ENCODE peak calls at places on chromosomes 6 and 20, in ten cellular contexts. K is upper lobe of right lung; V is RWPE1; Q is lower leg skin; P is endothelial cell of umbilical vein; N is psoas muscle; B is CD8-positive, alpha-beta T cell; C is nephron progenitor cell; J is glutamatergic neuron; I is tibial nerve. G is an unnamed sample.

GRCh38 chr6:153027480-153027879 is 25.0 kb upstream of the MTRF1L start:
- DNase-seq in K (no peak), V (no peak), Q (no peak), P (no peak), N (no peak), B (no peak), C (no peak), J (no peak), I (no peak), G (no peak)

GRCh38 chr6:94036024-94036423 is 616.7 kb upstream of the EPHA7 start:
- DNase-seq in K (no peak), V (no peak), Q (no peak), P (no peak), N (no peak), B (no peak), C (no peak), J (no peak), I (no peak), G (no peak)

GRCh38 chr20:56414842-56415765 is 3.0 kb downstream of the CASS4 start:
- DNase-seq in K (no peak), V (no peak), Q (no peak), P (no peak), N (no peak), B (peak; percentile 50), C (no peak), J (no peak), I (no peak), G (no peak)

GRCh38 chr20:278607-279571 is 11.7 kb downstream of the C20orf96 start:
- DNase-seq in K (no peak), V (peak; percentile 78), Q (no peak), P (no peak), N (no peak), B (no peak), C (no peak), J (peak; percentile 61), I (no peak), G (no peak)

GRCh38 chr6:149201068-149201655 is 116.3 kb upstream of the TAB2 start:
- DNase-seq in K (no peak), V (no peak), Q (no peak), P (no peak), N (no peak), B (no peak), C (no peak), J (no peak), I (no peak), G (no peak)

GRCh38 chr20:34452281-34452982 is 63.8 kb upstream of the DYNLRB1 start:
- DNase-seq in K (no peak), V (no peak), Q (no peak), P (no peak), N (no peak), B (no peak), C (no peak), J (no peak), I (no peak), G (no peak)

GRCh38 chr6:26304213-26305096 is 60.5 kb upstream of the BTN3A2 start:
- DNase-seq in K (no peak), V (no peak), Q (peak; percentile 54), P (no peak), N (peak; percentile 66), B (peak; percentile 28), C (no peak), J (no peak), I (no peak), G (no peak)

GRCh38 chr6:90286884-90287488 is 9.7 kb downstream of the BACH2 start:
- DNase-seq in K (no peak), V (peak; percentile 37), Q (no peak), P (peak; percentile 27), N (no peak), B (peak; percentile 52), C (peak; percentile 55), J (peak; percentile 75), I (no peak), G (peak; percentile 48)

GRCh38 chr6:1605822-1606532 is 3.7 kb upstream of the FOXC1 start:
- DNase-seq in K (no peak), V (no peak), Q (no peak), P (no peak), N (peak; percentile 30), B (no peak), C (no peak), J (no peak), I (no peak), G (no peak)

GRCh38 chr20:52540489-52540888 is 348.9 kb upstream of the ZFP64 start:
- DNase-seq in K (no peak), V (no peak), Q (no peak), P (no peak), N (no peak), B (no peak), C (no peak), J (no peak), I (no peak), G (no peak)

GRCh38 chr6:7461416-7461815 is 71.8 kb downstream of the RIOK1 start:
- DNase-seq in K (no peak), V (no peak), Q (no peak), P (no peak), N (no peak), B (no peak), C (no peak), J (no peak), I (no peak), G (peak; percentile 44)

GRCh38 chr6:156564128-156564806 is 212.9 kb upstream of the ARID1B start:
- DNase-seq in K (peak; percentile 90), V (peak; percentile 74), Q (peak; percentile 69), P (peak; percentile 67), N (peak; percentile 88), B (peak; percentile 73), C (peak; percentile 85), J (peak; percentile 91), I (peak; percentile 73), G (peak; percentile 36)

GRCh38 chr6:156562019-156562418 is 215.2 kb upstream of the ARID1B start:
- DNase-seq in K (no peak), V (no peak), Q (no peak), P (no peak), N (no peak), B (no peak), C (no peak), J (no peak), I (no peak), G (no peak)

GRCh38 chr6:156562636-156563035 is 214.5 kb upstream of the ARID1B start:
- DNase-seq in K (no peak), V (no peak), Q (no peak), P (no peak), N (no peak), B (no peak), C (no peak), J (no peak), I (no peak), G (no peak)

GRCh38 chr6:156563710-156564109 is 213.5 kb upstream of the ARID1B start:
- DNase-seq in K (no peak), V (no peak), Q (no peak), P (no peak), N (no peak), B (no peak), C (no peak), J (no peak), I (no peak), G (no peak)

GRCh38 chr6:156564807-156565149 is 212.4 kb upstream of the ARID1B start:
- DNase-seq in K (no peak), V (no peak), Q (no peak), P (no peak), N (no peak), B (no peak), C (no peak), J (no peak), I (no peak), G (no peak)
- TF ChIP-seq CTCF in K (no peak), V (no peak), Q (no peak), P (no peak), N (no peak), B (no peak), C (no peak), J (no peak), I (no peak), G (no peak)

DNA sequence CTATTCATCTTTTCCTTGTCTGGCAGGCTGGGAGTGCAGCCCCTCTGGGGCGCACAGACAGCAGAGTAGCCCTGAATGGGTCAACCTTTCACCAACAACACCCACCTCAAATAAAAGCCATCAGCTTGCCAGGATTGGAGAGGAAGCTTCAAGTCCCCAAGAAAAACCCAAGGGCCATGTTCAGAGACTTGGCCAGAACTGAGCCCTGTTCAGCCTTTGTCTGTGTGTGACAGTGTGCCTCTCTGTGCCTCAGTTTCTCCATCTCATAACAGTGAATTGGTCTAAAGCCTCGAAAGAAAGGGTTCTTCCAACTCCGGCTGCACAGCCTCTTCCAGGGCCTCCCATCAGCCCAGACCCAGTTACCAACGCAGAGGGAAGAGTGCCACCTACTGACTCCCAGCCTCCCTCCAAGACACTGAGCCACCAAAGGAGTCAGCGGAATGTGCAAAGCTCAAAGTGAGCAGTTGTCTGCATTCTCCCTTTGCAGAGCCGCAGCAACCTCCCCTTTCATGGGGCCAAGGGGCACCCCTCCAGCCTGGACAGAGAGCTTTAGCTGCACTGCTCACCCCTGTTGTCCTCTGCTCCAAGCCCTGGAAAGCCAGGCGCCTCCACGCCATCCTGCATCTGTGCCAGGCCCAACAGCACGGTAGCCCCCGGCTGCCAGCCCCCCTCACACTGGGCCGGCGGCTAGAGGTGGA is 82.7 kb upstream of the TOP1 start:
- DNase-seq in K (no peak), V (peak; percentile 49), Q (peak; percentile 34), P (peak; percentile 56), N (peak; percentile 62), B (no peak), C (peak; percentile 69), J (peak; percentile 73), I (peak; percentile 17), G (no peak)
- TF ChIP-seq CTCF in K (peak; percentile 56), V (no peak), Q (no peak), P (peak; percentile 78), N (peak; percentile 47), B (no peak), C (peak; percentile 55), J (peak; percentile 36), I (peak; percentile 40), G (peak; percentile 76)

DNA sequence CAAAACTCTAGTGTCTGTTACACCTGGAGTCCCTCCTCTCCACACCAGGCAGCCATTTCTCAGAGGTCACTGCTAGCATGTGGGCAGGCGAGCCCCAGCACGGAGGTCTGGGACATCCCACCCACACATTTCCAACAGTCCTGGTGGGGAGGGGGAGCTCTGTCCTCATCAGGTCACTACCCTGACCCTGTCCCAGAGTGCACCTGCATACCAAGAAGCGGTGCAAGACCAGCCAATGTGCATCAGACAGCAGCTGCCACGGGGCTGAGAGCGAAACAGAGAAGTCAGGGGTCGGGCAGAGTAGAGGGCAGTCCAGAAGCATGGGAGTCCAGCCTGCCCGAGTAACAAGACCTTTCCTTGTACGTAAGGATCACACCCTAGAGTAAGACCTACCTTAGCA is 71.1 kb downstream of the TAF4 start:
- DNase-seq in K (no peak), V (no peak), Q (no peak), P (no peak), N (no peak), B (no peak), C (no peak), J (no peak), I (no peak), G (no peak)
- TF ChIP-seq CTCF in K (no peak), V (no peak), Q (no peak), P (no peak), N (no peak), B (no peak), C (no peak), J (no peak), I (no peak), G (no peak)

DNA sequence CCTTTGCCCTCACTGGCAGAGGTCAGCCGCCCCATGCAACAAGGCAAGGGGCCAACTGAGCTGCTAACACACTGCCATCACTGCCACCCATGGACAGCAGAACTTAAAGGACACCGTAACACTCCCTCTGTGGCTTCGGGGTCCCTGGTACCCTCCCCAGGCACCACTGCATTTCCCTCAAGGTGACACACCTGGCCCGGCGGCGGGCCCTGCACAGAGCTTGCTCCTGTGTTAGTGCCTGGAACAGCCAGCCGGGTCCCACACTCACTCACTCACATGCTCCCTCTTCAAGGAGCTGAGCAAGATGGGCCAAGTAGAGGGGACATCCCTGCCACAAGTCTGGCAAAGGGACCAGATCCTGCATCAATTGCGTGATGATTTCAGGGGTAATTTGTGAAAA is 126.5 kb upstream of the SOX4 start:
- DNase-seq in K (no peak), V (no peak), Q (no peak), P (no peak), N (no peak), B (no peak), C (no peak), J (no peak), I (no peak), G (no peak)
- TF ChIP-seq CTCF in K (no peak), V (no peak), Q (no peak), P (no peak), N (no peak), B (no peak), C (no peak), J (no peak), I (no peak), G (no peak)